ENCODE peak calls at places on chromosomes 1 and 21, in seven cellular contexts. A, B, S, N, Q, M and F are unnamed samples.

GRCh38 chr1:54372978-54373377 is 33.2 kb downstream of the SSBP3 start:
- DNase-seq in S (no peak), B (no peak), M (no peak), Q (no peak), N (no peak), A (no peak), F (no peak)

GRCh38 chr1:66176012-66176715 is 357.8 kb upstream of the SGIP1 start:
- DNase-seq in M (no peak), B (no peak), N (no peak), A (no peak), Q (no peak), S (peak; percentile 9), F (peak; percentile 62)

GRCh38 chr21:39313042-39313456 is 383 bp downstream of the BRWD1 start:
- DNase-seq in M (peak; percentile 19), Q (no peak), B (peak; percentile 36), A (peak; percentile 10), S (no peak), N (no peak), F (no peak)

GRCh38 chr1:186440584-186440983 is 20.3 kb downstream of the PDC start:
- DNase-seq in S (no peak), Q (no peak), M (no peak), N (no peak), A (peak; percentile 5), B (no peak), F (no peak)

GRCh38 chr1:236868625-236869467 is 73.8 kb downstream of the MTR start:
- DNase-seq in N (peak; percentile 40), S (peak; percentile 69), M (no peak), B (no peak), A (peak; percentile 40), Q (no peak), F (peak; percentile 84)

GRCh38 chr1:67908260-67908936 is 75.1 kb upstream of the GNG12 start:
- DNase-seq in N (no peak), B (no peak), M (no peak), S (no peak), A (no peak), Q (no peak), F (no peak)

GRCh38 chr1:34602907-34603306 is 151.9 kb upstream of the GJB5 start:
- DNase-seq in S (no peak), B (no peak), A (no peak), M (no peak), Q (no peak), N (no peak), F (no peak)

GRCh38 chr21:26127918-26128317 is 42.7 kb downstream of the APP start:
- DNase-seq in N (no peak), A (no peak), Q (no peak), B (peak; percentile 54), S (peak; percentile 54), M (no peak), F (peak; percentile 59)

GRCh38 chr1:114819869-114820268 is 34.8 kb upstream of the SYCP1 start:
- DNase-seq in Q (no peak), N (no peak), A (no peak), M (no peak), S (no peak), B (no peak), F (no peak)

GRCh38 chr1:174850726-174851125 is 149.0 kb upstream of the CACYBP start:
- DNase-seq in Q (no peak), M (no peak), S (no peak), A (no peak), B (no peak), N (no peak), F (no peak)

GRCh38 chr1:153390938-153391710 is at the start of gene S100A8:
- DNase-seq in Q (peak; percentile 83), N (no peak), M (peak; percentile 59), B (peak; percentile 85), S (no peak), A (no peak), F (peak; percentile 2)

GRCh38 chr1:196558424-196558823 is 49.8 kb downstream of the KCNT2 start:
- DNase-seq in S (peak; percentile 79), B (no peak), A (peak; percentile 1), M (peak; percentile 28), N (no peak), Q (no peak), F (peak; percentile 89)

GRCh38 chr1:190679444-190679843 is 201.8 kb upstream of the BRINP3 start:
- DNase-seq in S (no peak), Q (no peak), M (no peak), A (no peak), B (no peak), N (no peak), F (peak; percentile 5)

GRCh38 chr21:41926068-41926806 is 27.6 kb downstream of the C2CD2 start:
- DNase-seq in S (peak; percentile 54), Q (no peak), N (no peak), B (no peak), M (no peak), A (no peak), F (peak; percentile 56)

GRCh38 chr21:45366476-45366875 is 38.5 kb upstream of the COL18A1 start:
- DNase-seq in Q (no peak), A (no peak), B (no peak), M (no peak), S (no peak), N (no peak), F (no peak)

GRCh38 chr1:169874229-169874628 is 19.5 kb downstream of the SCYL3 start:
- DNase-seq in M (no peak), Q (no peak), S (peak; percentile 82), N (no peak), A (no peak), B (no peak), F (peak; percentile 29)

GRCh38 chr1:55822896-55823295 is 607.7 kb upstream of the USP24 start:
- DNase-seq in B (no peak), N (no peak), S (no peak), M (no peak), A (no peak), Q (no peak), F (no peak)

GRCh38 chr1:55827350-55827749 is 612.2 kb upstream of the USP24 start:
- DNase-seq in A (no peak), Q (no peak), B (peak; percentile 44), S (peak; percentile 98), M (no peak), N (no peak), F (peak; percentile 97)

GRCh38 chr1:55825486-55825885 is 610.3 kb upstream of the USP24 start:
- DNase-seq in N (no peak), B (no peak), A (no peak), S (no peak), Q (no peak), M (no peak), F (no peak)

GRCh38 chr1:55826413-55827080 is 611.4 kb upstream of the USP24 start:
- DNase-seq in M (no peak), N (no peak), S (peak; percentile 84), B (no peak), A (no peak), Q (no peak), F (no peak)

DNA sequence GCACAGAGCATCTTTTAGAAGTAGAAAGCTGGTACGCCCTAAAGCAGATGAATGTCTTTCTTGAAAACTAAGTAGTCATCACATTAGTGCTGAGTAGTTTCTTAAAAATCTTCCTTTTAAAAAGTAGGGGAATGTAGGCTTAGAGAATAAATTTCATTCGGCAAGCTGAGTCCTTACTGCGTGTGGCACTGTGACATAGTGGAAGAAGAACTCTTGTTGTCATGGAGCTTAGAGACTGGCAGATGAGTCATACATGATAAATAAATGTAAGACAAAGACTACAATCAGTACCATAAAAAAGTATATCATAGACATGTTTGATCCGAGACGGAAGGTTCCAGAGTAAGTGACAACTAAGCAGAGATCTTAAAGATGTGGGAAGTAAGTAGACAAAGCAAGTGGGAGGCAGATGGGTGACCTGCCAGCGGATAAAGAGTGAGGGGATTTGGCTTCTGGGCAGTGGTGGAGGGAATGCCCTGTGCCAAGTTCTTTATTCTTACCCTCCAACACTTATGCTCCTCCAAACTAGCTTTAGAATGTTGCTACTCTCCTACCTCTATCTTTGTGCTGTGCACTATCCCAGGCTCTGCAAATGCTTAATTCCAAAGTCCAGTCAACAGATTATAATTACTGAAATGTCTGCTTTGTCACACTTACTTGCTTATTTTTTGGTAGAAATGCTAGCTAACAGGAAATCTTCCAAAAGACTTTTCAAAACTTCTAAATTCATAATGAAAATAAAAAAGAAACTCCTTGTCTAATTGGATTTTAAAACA is 608.5 kb upstream of the USP24 start:
- DNase-seq in S (peak; percentile 54), A (no peak), Q (no peak), N (no peak), B (no peak), M (no peak), F (peak; percentile 42)
- TF ChIP-seq CTCF in S (no peak), A (no peak), Q (no peak), N (no peak), B (no peak), M (no peak), F (no peak)

GRCh38 chr1:112544753-112545152 is 36.0 kb downstream of the WNT2B start:
- DNase-seq in Q (no peak), A (no peak), N (no peak), B (no peak), M (no peak), S (peak; percentile 60), F (peak; percentile 71)
- H3K4me3 ChIP-seq in Q (no peak overlapping the region), A (no peak overlapping the region), N (no peak overlapping the region), B (no peak overlapping the region), M (no peak overlapping the region), S (no peak overlapping the region), F (no peak overlapping the region)

DNA sequence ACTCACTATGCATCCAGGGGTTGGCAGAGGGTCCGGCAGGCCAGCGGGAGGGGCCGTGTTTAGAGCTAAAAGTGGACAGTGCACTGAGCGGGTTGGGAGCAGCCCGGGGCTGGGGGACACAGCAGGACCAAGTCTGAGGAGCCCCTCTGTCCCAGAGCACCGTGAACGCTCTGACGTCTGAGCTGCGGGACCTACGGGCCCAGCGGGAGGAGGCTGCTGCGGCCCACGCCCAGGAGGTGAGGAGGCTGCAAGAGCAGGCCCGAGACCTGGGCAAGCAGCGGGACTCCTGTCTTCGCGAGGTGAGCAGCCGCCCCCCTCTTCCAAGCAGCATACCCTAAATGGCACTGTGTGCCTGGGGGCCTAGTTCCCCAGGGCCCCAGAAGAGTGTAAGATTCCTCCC is 25.8 kb downstream of the MFAP2 start:
- DNase-seq in B (no peak), N (no peak), Q (no peak), M (no peak), A (no peak), S (no peak), F (no peak)
- TF ChIP-seq CTCF in B (no peak), N (no peak), Q (no peak), M (no peak), A (no peak), S (no peak), F (no peak)

DNA sequence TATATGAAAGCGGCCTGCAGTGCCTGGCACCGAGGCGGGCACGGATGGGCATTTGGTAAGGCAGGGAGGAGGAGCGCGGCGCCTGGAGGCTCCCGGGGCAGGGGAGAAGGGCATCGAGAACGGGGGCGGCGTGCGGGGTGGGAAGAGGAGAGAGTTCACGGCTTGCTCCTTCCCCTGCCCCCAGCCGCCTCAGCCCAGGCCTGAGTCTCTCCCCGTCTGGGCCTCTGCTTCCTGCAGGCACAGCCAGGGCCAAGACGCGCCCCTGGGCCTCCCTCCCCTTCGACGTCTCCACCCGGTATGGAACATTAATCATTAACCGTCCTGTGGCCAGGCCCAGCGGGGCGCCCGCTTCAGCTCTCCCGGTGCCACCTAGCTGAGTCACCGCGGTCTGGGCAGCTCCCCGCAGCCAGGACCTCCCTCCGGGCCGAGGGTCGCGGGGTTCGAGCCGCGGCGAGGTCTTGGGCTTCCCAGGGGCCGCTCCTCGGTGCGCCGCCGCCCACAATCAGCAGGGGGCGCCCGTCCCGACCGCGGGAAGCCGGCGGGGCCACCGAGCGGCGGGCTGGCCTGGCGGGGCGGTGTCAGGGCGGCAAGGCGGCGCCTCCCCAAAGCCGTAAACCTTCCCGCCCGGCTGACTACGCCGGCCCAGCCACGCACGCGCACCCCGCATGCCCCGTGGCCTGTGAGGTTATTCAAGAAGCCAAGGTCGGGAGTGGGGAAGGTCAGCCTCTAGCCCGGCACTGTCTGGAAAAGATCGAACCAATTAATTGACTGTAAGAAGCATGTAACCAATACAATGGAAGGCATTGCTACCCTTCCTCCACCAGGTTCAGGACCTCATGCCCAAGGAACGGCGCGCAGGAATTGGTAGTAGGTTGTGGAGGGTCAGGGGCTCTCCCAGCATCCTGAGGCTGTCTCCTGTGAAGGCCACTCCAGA is 23.4 kb upstream of the RD3 start:
- DNase-seq in S (peak; percentile 68), Q (peak; percentile 91), N (peak; percentile 44), A (peak; percentile 95), B (peak; percentile 80), M (peak; percentile 61), F (peak; percentile 69)
- H3K4me3 ChIP-seq in S (peak overlapping the region; percentile 49), Q (peak overlapping the region; percentile 42), N (no peak overlapping the region), A (peak overlapping the region; percentile 35), B (peak overlapping the region; percentile 31), M (peak overlapping the region; percentile 26), F (peak overlapping the region; percentile 40)